ENCODE peak calls at places on chromosomes 16 and 17, in five cellular contexts. P, S, F, D and Q are unnamed samples.

GRCh38 chr17:68613739-68614298 is 12.7 kb upstream of the FAM20A start:
- DNase-seq in F (peak; percentile 49), D (peak; percentile 97), S (no peak), P (peak; percentile 76), Q (peak; percentile 58)

GRCh38 chr16:53059672-53060071 is 4.9 kb downstream of the CHD9 start:
- DNase-seq in D (no peak), F (no peak), S (no peak), P (no peak), Q (no peak)

GRCh38 chr17:47952181-47953021 is 5.3 kb downstream of the PRR15L start:
- DNase-seq in F (no peak), S (no peak), P (no peak), D (no peak), Q (no peak)

GRCh38 chr16:66270333-66270927 is 96.1 kb upstream of the CDH5 start:
- DNase-seq in P (peak; percentile 66), D (peak; percentile 87), F (peak; percentile 51), S (no peak), Q (peak; percentile 87)

GRCh38 chr17:2089021-2089422 is 34.1 kb downstream of the HIC1 start:
- DNase-seq in P (peak; percentile 16), D (no peak), F (no peak), S (no peak), Q (no peak)

GRCh38 chr16:67112591-67113399 is 3.1 kb downstream of the PHAF1 start:
- DNase-seq in S (no peak), F (no peak), P (peak; percentile 24), D (peak; percentile 14), Q (no peak)

GRCh38 chr16:53576228-53576627 is 73.2 kb upstream of the AKTIP start:
- DNase-seq in F (no peak), P (no peak), S (no peak), D (no peak), Q (no peak)

GRCh38 chr16:65121870-65122723 is at the start of gene CDH11:
- DNase-seq in D (peak; percentile 78), F (no peak), P (no peak), S (no peak), Q (peak; percentile 70)

GRCh38 chr16:72313903-72314302 is 141.9 kb upstream of the PMFBP1 start:
- DNase-seq in P (no peak), S (no peak), D (no peak), F (no peak), Q (no peak)

GRCh38 chr16:79317521-79317920 is 283.0 kb downstream of the MAF start:
- DNase-seq in F (no peak), P (no peak), D (no peak), S (no peak), Q (no peak)

GRCh38 chr16:75086281-75086680 is 30.3 kb downstream of the LDHD start:
- DNase-seq in D (no peak), P (no peak), F (no peak), S (no peak), Q (no peak)

GRCh38 chr16:70804153-70804728 is 3.3 kb upstream of the VAC14 start:
- DNase-seq in F (no peak), P (no peak), S (no peak), D (no peak), Q (no peak)

GRCh38 chr17:3845754-3846738 is at the start of gene NCBP3:
- DNase-seq in D (peak; percentile 92), P (peak; percentile 92), F (peak; percentile 77), S (peak; percentile 55), Q (peak; percentile 84)

GRCh38 chr17:82023447-82024241 is 539 bp downstream of the LRRC45 start:
- DNase-seq in D (peak; percentile 69), P (peak; percentile 44), F (no peak), S (no peak), Q (peak; percentile 44)

GRCh38 chr17:63834431-63835166 is 7.1 kb upstream of the FTSJ3 start:
- DNase-seq in D (peak; percentile 90), F (peak; percentile 54), S (no peak), P (peak; percentile 89), Q (peak; percentile 70)

DNA sequence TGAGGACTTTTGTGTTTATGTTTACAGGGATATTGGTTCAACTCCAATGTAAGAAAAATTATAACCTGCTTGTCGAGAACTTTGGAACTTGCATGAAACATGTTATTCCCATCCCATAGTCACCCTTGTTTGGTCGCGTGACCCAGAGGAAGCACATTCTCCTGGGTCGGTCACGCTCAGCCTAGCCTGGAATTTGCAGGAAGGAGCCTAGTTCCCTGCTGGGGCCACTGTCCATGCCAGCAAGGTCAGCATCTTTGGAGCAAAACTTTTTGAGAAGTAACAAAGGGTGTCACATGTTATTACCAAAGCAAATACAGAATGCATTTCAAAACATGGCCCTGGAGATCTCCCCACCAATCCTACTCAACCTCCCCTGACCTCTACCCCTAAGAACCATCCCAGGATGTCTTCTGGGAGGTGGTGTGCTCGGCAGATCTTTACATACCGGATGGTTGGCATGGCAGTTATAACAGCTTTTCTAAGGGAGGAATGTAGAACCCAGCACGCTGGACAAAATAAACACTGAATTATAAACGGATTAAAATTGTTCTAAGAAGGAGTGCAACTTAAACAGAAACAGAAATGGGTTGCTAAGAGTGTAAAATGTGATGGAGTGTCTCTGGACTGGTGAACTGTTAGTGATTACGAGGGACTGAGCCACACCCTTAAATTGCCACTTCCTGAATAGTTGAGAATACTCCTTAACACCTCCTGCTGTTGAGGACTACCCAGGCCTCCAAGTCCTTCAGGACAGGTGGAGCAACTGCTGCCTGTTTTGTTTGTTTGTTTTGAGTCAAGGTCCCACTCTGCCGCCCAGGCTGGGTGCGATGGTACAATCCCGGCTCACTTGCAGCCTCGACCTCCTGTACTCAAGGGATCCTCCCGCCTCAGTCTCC is 26.0 kb upstream of the IRF8 start:
- DNase-seq in P (no peak), D (no peak), S (no peak), F (no peak), Q (no peak)
- TF ChIP-seq CREB1 in P (no peak), D (no peak), S (no peak), F (no peak), Q (no peak)

DNA sequence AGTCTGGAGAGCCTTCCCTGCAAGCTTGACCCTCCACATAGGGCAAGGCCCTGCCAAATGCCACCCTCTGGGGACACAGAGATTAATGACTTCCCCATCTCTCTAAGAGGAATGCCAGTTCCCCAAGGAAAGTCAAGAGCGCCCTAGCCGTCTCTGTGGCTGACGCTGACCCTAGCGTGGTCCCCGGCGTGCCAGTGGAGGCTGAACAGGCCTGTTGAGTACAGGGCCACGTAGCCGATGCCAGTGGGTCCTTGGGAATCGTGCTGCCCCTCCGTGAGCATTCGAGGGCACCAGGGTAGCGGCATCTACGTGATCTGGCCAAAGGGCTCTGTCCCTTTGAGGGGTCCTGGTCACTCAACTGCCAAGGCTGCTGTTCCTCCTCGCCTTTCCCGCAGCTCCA is 17.2 kb downstream of the TMEM204 start:
- DNase-seq in F (no peak), S (no peak), P (no peak), D (no peak), Q (no peak)
- TF ChIP-seq CREB1 in F (no peak), S (no peak), P (no peak), D (no peak), Q (no peak)

DNA sequence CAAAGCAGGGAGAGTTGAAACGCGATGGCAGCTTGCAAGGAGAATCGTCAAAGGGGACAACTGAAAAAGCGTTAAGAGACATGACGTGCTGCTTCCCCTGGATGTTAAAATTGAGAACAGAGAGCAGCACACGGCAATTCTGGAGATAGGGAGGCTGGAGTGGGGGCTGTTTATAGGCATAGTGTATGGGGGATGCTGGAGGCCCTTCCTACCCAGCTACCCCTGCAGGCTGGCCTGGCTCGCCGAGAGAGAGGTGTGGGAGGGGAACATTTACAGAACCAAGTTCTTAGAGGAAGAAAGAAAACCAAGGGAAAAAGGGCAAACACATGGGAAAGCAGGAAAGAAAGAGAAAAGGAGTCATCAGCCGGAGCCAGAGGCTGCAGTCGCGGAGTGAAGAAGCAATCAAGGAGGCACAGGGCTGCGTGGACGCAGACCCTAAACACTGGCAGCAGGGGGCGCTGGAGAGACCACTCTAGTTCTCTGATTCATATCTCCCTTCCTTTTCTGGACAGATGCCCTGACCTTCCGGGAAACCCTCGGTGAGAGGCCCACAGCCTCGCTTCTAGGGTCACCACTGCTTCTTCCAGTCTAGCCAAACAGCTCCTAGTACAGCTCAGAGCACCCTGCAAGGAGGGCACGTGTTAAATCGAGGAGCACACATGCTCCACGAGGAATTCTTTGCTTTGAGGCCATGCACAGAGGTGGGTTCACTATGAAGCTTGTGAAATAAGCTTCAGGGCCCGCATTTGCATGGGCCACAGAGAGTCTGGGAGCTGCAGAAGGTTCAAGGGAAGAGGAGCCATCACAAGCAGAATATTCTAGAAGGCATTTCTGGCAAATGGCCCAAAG is 55.6 kb downstream of the MYH13 start:
- DNase-seq in S (no peak), F (no peak), P (peak; percentile 40), D (peak; percentile 80), Q (peak; percentile 77)
- TF ChIP-seq CREB1 in S (no peak), F (peak; percentile 18), P (no peak), D (no peak), Q (no peak)

GRCh38 chr16:280991-281659 is 734 bp downstream of the ARHGDIG start:
- DNase-seq in D (no peak), F (no peak), P (no peak), S (no peak), Q (no peak)

GRCh38 chr16:280005-280421 is 378 bp upstream of the ARHGDIG start:
- DNase-seq in S (no peak), P (no peak), F (no peak), D (peak; percentile 42), Q (no peak)

GRCh38 chr16:279531-279930 is 860 bp upstream of the ARHGDIG start:
- DNase-seq in F (no peak), P (no peak), S (no peak), D (no peak), Q (no peak)

GRCh38 chr16:280552-280951 is at the start of gene ARHGDIG:
- DNase-seq in F (no peak), D (peak; percentile 54), P (no peak), S (no peak), Q (no peak)

DNA sequence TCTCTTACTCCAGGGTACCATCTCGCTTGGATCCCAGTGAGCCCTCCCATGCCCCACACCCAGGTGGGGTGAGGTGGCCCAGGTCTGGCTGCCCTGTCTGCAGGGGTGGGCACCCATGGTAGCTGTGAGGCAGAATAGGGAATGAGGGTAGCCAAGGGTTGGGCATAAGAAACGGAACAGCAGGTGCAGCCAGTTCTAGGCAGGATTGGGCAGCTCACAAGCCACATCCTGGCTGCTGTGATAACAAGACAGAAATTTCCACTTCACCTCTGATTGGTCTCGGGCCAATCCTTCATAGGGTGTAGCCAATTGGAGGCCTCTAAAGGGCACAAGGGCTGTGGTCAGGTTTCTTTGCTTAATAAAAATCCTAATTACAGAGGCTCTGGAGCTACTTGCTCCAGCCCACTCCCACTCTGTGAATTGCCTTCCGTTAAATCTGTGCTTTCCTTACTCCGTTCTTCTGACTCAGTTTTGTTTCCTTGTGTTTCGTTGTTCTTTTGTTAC is 1.5 kb upstream of the ARHGDIG start:
- DNase-seq in D (peak; percentile 70), F (no peak), P (peak; percentile 70), S (peak; percentile 8), Q (no peak)
- TF ChIP-seq CREB1 in D (no peak), F (no peak), P (no peak), S (no peak), Q (no peak)

GRCh38 chr16:49021136-49021535 is 260.5 kb downstream of the CBLN1 start:
- DNase-seq in F (no peak), S (no peak), D (peak; percentile 35), P (no peak), Q (no peak)
- TF ChIP-seq CREB1 in F (no peak), S (no peak), D (no peak), P (no peak), Q (no peak)

GRCh38 chr17:50218771-50219315 is 17.4 kb upstream of the COL1A1 start:
- DNase-seq in F (no peak), D (no peak), S (no peak), P (no peak), Q (no peak)
- TF ChIP-seq CREB1 in F (no peak), D (no peak), S (no peak), P (no peak), Q (no peak)